ENCODE peak calls at places on chromosomes 11 and 22, in four cellular contexts. U, M, C and A are unnamed samples.

GRCh38 chr11:75516886-75517285 is 8.9 kb downstream of the GDPD5 start:
- DNase-seq in M (no peak), C (no peak), U (no peak), A (no peak)

GRCh38 chr11:43779306-43779705 is 98.8 kb downstream of the HSD17B12 start:
- DNase-seq in U (no peak), C (no peak), M (no peak), A (no peak)

GRCh38 chr11:14443642-14444041 is 56.0 kb downstream of the COPB1 start:
- DNase-seq in C (peak), M (no peak), U (no peak), A (no peak)

GRCh38 chr11:69512136-69512535 is 30.7 kb downstream of the LINC01488 start:
- DNase-seq in M (no peak), U (no peak), C (no peak), A (no peak)

GRCh38 chr11:86696004-86696403 is 23.6 kb upstream of the ME3 start:
- DNase-seq in U (no peak), M (no peak), C (peak), A (no peak)

GRCh38 chr22:45580703-45581381 is 78.2 kb downstream of the FBLN1 start:
- DNase-seq in M (no peak), C (no peak), U (no peak), A (no peak)

GRCh38 chr22:32106930-32107329 is 52.2 kb downstream of the C22orf42 start:
- DNase-seq in M (no peak), U (peak), C (peak), A (no peak)

GRCh38 chr11:63709336-63709735 is 28.0 kb downstream of the RTN3 start:
- DNase-seq in M (no peak), U (no peak), C (no peak), A (no peak)

GRCh38 chr22:19109198-19110063 is 12.8 kb downstream of the DGCR2 start:
- DNase-seq in U (no peak), C (peak), M (no peak), A (peak)

GRCh38 chr11:6864436-6864835 is 1.6 kb downstream of the OR10A2 start:
- DNase-seq in M (no peak), U (no peak), C (peak), A (no peak)

GRCh38 chr11:62857541-62857982 is 18.2 kb upstream of the WDR74 start:
- DNase-seq in C (no peak), M (no peak), U (no peak), A (no peak)

GRCh38 chr11:28464252-28464867 is 356.2 kb downstream of the METTL15 start:
- DNase-seq in U (no peak), C (peak), M (no peak), A (no peak)

GRCh38 chr22:31122532-31123291 is at the start of gene INPP5J:
- DNase-seq in C (peak), M (peak), U (peak), A (peak)

GRCh38 chr22:48659393-48659792 is 1168.3 kb downstream of the BRD1 start:
- DNase-seq in M (no peak), U (no peak), C (no peak), A (no peak)

GRCh38 chr22:20298110-20298802 is 21.6 kb downstream of the DGCR6L start:
- DNase-seq in C (no peak), M (no peak), U (peak), A (no peak)
- H3K4me3 ChIP-seq in C (no peak), M (no peak), U (peak), A (peak)

GRCh38 chr11:59261150-59261549 is 48.4 kb upstream of the MPEG1 start:
- DNase-seq in M (no peak), U (no peak), C (no peak), A (no peak)

GRCh38 chr11:59264736-59265135 is 52.0 kb upstream of the MPEG1 start:
- DNase-seq in M (no peak), U (no peak), C (no peak), A (no peak)

GRCh38 chr11:59262419-59262818 is 49.7 kb upstream of the MPEG1 start:
- DNase-seq in U (no peak), M (no peak), C (no peak), A (no peak)

GRCh38 chr11:59265735-59266134 is 53.0 kb upstream of the MPEG1 start:
- DNase-seq in U (no peak), C (no peak), M (no peak), A (no peak)

DNA sequence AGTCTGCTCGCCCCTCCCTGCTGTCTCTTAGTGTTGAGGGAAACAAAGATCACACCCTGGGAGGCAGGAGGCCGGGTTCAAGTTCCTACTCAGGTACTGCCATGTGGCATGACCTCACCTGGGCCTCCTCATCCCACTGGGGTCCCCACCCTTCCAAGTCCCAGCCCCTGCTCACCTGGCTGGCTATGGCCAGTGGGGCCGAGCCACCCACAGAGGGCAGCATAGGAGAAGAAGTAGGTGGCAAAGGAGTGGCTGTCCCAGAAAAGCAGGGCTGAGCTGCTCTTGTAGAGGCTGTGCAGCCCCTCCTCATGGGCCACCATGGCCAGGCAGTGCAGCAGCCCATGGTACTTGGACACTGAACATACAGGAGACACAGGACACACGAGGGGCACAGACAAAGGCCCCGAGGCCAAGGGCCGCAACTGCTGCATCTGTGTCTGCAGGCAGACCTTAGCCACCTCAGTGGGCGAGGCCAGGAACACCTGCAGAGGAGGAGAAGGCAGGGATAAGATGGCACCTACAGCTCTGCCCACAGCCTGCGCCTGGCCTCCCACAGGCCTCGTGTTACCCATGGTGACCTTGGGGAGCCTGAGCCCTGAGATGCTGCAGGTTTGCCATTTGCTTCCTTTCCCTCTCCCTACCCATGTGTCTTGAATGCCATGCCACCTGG is 50.6 kb upstream of the MPEG1 start:
- DNase-seq in C (no peak), U (peak), M (no peak), A (peak)
- TF ChIP-seq CTCF in C (peak), U (peak), M (no peak), A (no peak)

DNA sequence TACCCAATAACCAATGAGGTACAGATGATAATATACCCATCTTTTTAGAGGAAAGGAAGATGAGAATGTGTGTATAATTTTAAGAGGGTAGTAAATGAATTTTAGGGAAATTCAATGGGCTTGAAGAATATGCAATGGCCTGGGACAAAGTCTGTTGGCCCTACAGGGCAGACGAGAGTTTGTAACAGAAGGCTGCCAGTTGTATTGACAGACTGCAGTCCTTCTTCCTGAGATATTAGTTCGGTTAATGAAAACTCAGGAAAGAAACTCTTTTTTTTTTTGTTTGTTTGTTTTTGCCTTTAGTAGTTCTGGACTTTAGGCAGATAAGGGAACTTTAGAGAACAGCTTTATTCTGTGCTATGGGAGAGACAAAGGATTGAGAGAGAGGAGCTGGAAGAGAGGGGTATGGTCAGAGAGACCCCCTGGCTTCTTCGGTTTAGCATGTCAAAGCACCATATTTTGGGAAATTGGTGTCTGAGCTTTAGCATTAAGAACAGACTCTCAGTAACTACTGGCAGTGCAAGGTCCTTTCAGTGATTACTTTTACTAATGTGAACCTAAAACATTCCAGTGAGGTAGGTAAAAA is 810 bp upstream of the NAALAD2 start:
- DNase-seq in M (no peak), C (no peak), U (peak), A (no peak)
- H3K4me3 ChIP-seq in M (peak), C (peak), U (peak), A (no peak)

DNA sequence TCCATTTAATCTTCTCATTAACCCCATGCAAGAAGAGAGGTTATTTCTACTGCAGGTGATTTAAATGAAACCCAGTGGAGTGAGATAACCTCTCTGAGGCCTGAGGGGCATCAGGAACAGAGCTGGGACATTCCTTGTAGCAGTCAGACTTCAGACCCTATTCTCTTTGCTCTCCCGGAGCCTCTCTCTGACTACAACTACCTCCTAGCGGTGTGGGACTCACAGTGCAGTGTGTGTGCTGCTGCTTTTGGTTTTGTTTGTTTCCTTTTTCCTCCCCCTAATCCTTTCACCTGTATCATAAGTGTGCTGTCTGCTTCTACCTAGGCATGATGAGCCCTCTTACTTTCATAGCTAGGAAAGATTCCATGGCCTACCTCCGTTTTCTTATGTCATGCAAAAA is 769.6 kb downstream of the NTM start:
- DNase-seq in C (no peak), U (peak), M (no peak), A (no peak)
- TF ChIP-seq CTCF in C (no peak), U (peak), M (no peak), A (no peak)

GRCh38 chr11:34359548-34359891 is 1.7 kb upstream of the ABTB2 start:
- DNase-seq in M (no peak), U (peak), C (no peak), A (no peak)
- H3K4me3 ChIP-seq in M (no peak), U (peak), C (peak), A (no peak)

GRCh38 chr11:121141051-121141450 is 40.0 kb downstream of the TECTA start:
- DNase-seq in M (no peak), U (no peak), C (no peak), A (no peak)
- TF ChIP-seq CTCF in M (no peak), U (no peak), C (no peak), A (no peak)

GRCh38 chr22:38503021-38503420 is 3.1 kb downstream of the DDX17 start:
- DNase-seq in U (no peak), M (no peak), C (no peak), A (no peak)
- H3K4me3 ChIP-seq in U (peak), M (peak), C (peak), A (peak)

GRCh38 chr22:50544078-50544745 is 1.5 kb upstream of the KLHDC7B start:
- DNase-seq in M (no peak), U (peak), C (peak), A (peak)
- TF ChIP-seq CTCF in M (peak), U (peak), C (peak), A (peak)